ENCODE peak calls at places on chromosome 4, in nine cellular contexts. Z is CD4-positive, alpha-beta T cell; X is neural crest cell; W is fibroblast of mammary gland; U is suprapubic skin; T is bronchial epithelial cell; M is K562; F is RWPE1; Q is AG04449. L is an unnamed sample.
A peak's percentile ranks its signal among the peaks of the same experiment; 100 is the strongest.

GRCh38 chr4:94803181-94803580 is 45.4 kb downstream of the BMPR1B start:
- DNase-seq in F (no peak), X (no peak), Q (no peak), W (no peak), U (no peak), Z (no peak), M (no peak), T (no peak), L (peak; percentile 6)

GRCh38 chr4:10605746-10606482 is 78.7 kb downstream of the CLNK start:
- DNase-seq in Q (no peak), W (peak; percentile 59), T (peak; percentile 88), M (no peak), F (no peak), U (no peak), X (no peak), Z (no peak), L (peak; percentile 88)

GRCh38 chr4:786861-787300 is 39.0 kb downstream of the CPLX1 start:
- DNase-seq in Z (no peak), T (no peak), X (no peak), W (no peak), M (no peak), F (no peak), U (peak; percentile 65), Q (no peak), L (no peak)

GRCh38 chr4:56613101-56613862 is 67.8 kb downstream of the HOPX start:
- DNase-seq in F (peak; percentile 62), T (peak; percentile 97), M (no peak), X (no peak), W (peak; percentile 87), U (no peak), Q (no peak), Z (no peak), L (peak; percentile 56)

GRCh38 chr4:139025841-139026240 is 10.3 kb downstream of the NOCT start:
- DNase-seq in W (no peak), F (no peak), Z (no peak), T (no peak), M (no peak), Q (no peak), U (no peak), X (no peak), L (no peak)

GRCh38 chr4:98828801-98829200 is 100.1 kb downstream of the EIF4E start:
- DNase-seq in M (no peak), Z (peak; percentile 17), Q (no peak), X (no peak), T (peak; percentile 28), U (no peak), W (peak; percentile 17), F (no peak), L (no peak)

GRCh38 chr4:153166971-153167501 is 37.2 kb upstream of the TRIM2 start:
- DNase-seq in X (no peak), Z (no peak), W (peak; percentile 55), U (no peak), F (no peak), M (no peak), T (peak; percentile 46), Q (no peak), L (no peak)

GRCh38 chr4:112321768-112322684 is 24.9 kb downstream of the ALPK1 start:
- DNase-seq in Q (no peak), Z (peak; percentile 66), T (peak; percentile 46), W (peak; percentile 68), U (peak; percentile 66), F (peak; percentile 19), M (peak; percentile 39), X (peak; percentile 77), L (peak; percentile 68)

GRCh38 chr4:6660430-6660829 is 19.9 kb downstream of the MRFAP1 start:
- DNase-seq in U (no peak), X (no peak), W (no peak), T (no peak), Z (no peak), Q (no peak), F (no peak), M (no peak), L (no peak)

GRCh38 chr4:2101346-2102044 is 42.4 kb downstream of the NAT8L start:
- DNase-seq in T (peak; percentile 73), U (no peak), Q (no peak), W (peak; percentile 52), Z (no peak), M (no peak), X (no peak), F (peak; percentile 62), L (peak; percentile 6)

GRCh38 chr4:176534566-176534965 is 214.8 kb downstream of the SPCS3 start:
- DNase-seq in U (no peak), T (peak; percentile 32), Z (no peak), F (no peak), Q (peak; percentile 60), W (peak; percentile 93), X (no peak), M (no peak), L (peak; percentile 95)

GRCh38 chr4:76615999-76616398 is 181.0 kb downstream of the SHROOM3 start:
- DNase-seq in U (no peak), Z (no peak), W (peak; percentile 45), M (no peak), X (no peak), F (no peak), T (no peak), Q (no peak), L (no peak)

GRCh38 chr4:138834029-138834428 is 181.6 kb upstream of the NOCT start:
- DNase-seq in U (no peak), X (no peak), M (no peak), Z (no peak), Q (no peak), T (no peak), W (no peak), F (no peak), L (no peak)

GRCh38 chr4:108053281-108053701 is 63.6 kb downstream of the HADH start:
- DNase-seq in X (no peak), F (no peak), Q (no peak), Z (no peak), U (no peak), W (no peak), T (no peak), M (no peak), L (no peak)

GRCh38 chr4:185332575-185333464 is 62.9 kb downstream of the LRP2BP start:
- DNase-seq in T (no peak), X (no peak), W (no peak), Q (no peak), U (no peak), F (no peak), M (no peak), Z (no peak), L (no peak)

GRCh38 chr4:108833041-108833440 is 70.2 kb upstream of the ETNPPL start:
- DNase-seq in Z (no peak), W (no peak), T (no peak), Q (no peak), U (no peak), F (no peak), X (no peak), M (no peak), L (no peak)

GRCh38 chr4:8010618-8011017 is 71.0 kb upstream of the AFAP1 start:
- DNase-seq in Z (no peak), W (no peak), T (no peak), U (no peak), F (no peak), X (peak; percentile 73), Q (no peak), M (no peak), L (peak; percentile 54)

GRCh38 chr4:38563703-38564490 is 100.1 kb upstream of the KLF3 start:
- DNase-seq in T (no peak), M (no peak), X (no peak), U (no peak), W (no peak), Q (no peak), Z (no peak), F (no peak), L (no peak)

GRCh38 chr4:24701683-24702082 is 93.7 kb upstream of the SOD3 start:
- DNase-seq in U (no peak), Q (no peak), T (no peak), Z (no peak), M (no peak), F (no peak), W (no peak), X (no peak), L (no peak)
- TF ChIP-seq CTCF in U (no peak), Q (no peak), T (no peak), Z (no peak), M (no peak), F (no peak), W (no peak), X (no peak), L (no peak)

DNA sequence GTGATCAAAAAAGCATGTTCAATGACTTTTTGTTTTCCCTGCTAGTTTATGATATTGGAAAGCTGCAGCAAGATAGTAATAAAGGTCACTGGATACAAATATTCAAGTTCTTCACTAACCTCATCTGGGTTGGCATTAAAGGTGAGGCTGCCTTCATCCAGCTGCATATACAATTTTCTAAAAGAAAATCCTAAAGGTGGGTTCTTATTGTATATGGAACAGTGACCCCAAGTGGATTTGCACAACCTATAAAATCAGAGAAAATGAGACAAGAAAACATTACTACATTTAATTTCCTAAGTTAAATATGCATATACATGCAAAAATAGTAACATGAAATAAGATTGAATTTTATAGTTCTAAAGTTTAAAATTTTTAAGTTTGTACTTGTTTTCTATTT is 23.9 kb downstream of the FBXO8 start:
- DNase-seq in T (no peak), U (no peak), Q (no peak), W (no peak), F (no peak), M (no peak), Z (no peak), X (no peak), L (no peak)
- TF ChIP-seq CTCF in T (no peak), U (no peak), Q (no peak), W (no peak), F (no peak), M (no peak), Z (no peak), X (no peak), L (no peak)

DNA sequence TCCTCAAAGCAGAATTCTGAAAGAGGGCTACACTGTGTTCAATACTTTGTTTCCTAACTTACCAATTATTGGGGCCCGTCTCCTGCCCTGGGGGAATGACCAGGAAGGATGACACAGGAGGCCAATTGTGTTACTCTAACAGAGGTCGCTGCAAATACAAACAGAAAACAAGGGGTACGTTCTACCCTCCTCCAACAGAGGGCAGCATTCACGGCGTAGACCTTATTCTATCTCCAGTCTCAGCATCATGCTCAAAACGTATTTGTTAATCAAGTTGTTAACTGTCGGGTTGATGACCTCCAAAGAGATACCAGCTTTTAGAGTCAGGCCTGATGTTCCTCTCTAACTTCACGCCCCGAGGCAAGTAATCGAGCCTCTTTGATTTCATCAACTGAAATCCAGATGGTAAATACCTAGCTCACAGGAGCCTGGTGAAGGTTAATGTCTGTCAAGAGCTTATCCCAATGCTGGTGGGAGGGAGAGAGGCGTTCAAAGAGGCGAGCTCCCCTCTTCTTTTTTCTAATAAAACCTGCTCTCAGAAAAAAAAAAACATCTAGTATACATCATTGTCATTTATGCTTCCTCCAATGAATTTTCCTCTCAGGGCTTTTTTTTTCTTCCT is 181.0 kb upstream of the KCNIP4 start:
- DNase-seq in F (peak; percentile 42), U (no peak), W (peak; percentile 65), X (peak; percentile 45), Z (no peak), M (peak; percentile 8), Q (no peak), T (peak; percentile 54), L (peak; percentile 37)
- TF ChIP-seq CTCF in F (no peak), U (no peak), W (peak; percentile 84), X (peak; percentile 68), Z (no peak), M (no peak), Q (peak; percentile 64), T (peak; percentile 81), L (peak; percentile 84)

DNA sequence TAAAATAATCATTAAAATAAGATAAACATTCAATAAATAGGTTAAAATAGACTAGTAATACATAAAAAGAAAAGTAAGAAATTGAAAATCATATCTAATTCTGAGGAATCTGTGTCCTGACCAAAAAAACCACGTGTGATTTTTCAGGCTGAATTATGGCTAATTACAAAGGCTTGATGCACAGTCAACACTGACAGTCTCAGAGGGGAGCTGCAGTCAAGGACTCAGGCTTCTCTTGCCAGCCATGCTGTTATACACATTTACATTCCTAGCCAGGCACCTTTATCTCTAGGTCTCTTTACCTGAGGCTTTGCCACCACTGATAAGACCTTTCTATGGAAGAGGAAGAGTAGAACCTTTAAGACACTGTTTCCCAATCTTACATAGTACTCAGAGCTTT is 1737.7 kb upstream of the PCDH10 start:
- DNase-seq in M (no peak), X (no peak), Q (no peak), F (no peak), Z (no peak), U (no peak), T (no peak), W (no peak), L (no peak)
- TF ChIP-seq CTCF in M (no peak), X (no peak), Q (no peak), F (no peak), Z (no peak), U (no peak), T (no peak), W (no peak), L (no peak)

L was measured in brain microvascular endothelial cell.